ENCODE peak calls at places on chromosomes 12 and 14, in four cellular contexts. I is neuronal stem cell, R is IMR-90, S is mesenchymal stem cell. X is an unnamed sample.

GRCh38 chr12:89351489-89352241 is 636 bp downstream of the DUSP6 start:
- DNase-seq in I (no peak), R (peak), S (no peak), X (no peak)

GRCh38 chr12:132593938-132594358 is 16.4 kb downstream of the LRCOL1 start:
- DNase-seq in I (peak), R (peak), S (peak), X (no peak)

GRCh38 chr14:55092326-55092725 is 36.7 kb upstream of the LGALS3 start:
- DNase-seq in I (no peak), R (no peak), S (no peak), X (no peak)

GRCh38 chr12:95626854-95627253 is 75.6 kb upstream of the USP44 start:
- DNase-seq in I (no peak), R (no peak), S (no peak), X (no peak)

GRCh38 chr12:126424696-126425095 is 1359.5 kb downstream of the AACS start:
- DNase-seq in I (no peak), R (no peak), S (no peak), X (no peak)

GRCh38 chr14:34113051-34113511 is 162.2 kb upstream of the EGLN3 start:
- DNase-seq in I (no peak), R (peak), S (peak), X (no peak)

GRCh38 chr14:69985456-69985855 is 106.2 kb downstream of the SMOC1 start:
- DNase-seq in I (no peak), R (peak), S (peak), X (no peak)

GRCh38 chr14:63388766-63389431 is 70.2 kb upstream of the GPHB5 start:
- DNase-seq in I (peak), R (peak), S (peak), X (peak)

GRCh38 chr12:45483571-45483970 is 245.9 kb upstream of the ARID2 start:
- DNase-seq in I (no peak), R (peak), S (no peak), X (no peak)

GRCh38 chr14:75016815-75017214 is 14.1 kb downstream of the EIF2B2 start:
- DNase-seq in I (no peak), R (no peak), S (no peak), X (no peak)

DNA sequence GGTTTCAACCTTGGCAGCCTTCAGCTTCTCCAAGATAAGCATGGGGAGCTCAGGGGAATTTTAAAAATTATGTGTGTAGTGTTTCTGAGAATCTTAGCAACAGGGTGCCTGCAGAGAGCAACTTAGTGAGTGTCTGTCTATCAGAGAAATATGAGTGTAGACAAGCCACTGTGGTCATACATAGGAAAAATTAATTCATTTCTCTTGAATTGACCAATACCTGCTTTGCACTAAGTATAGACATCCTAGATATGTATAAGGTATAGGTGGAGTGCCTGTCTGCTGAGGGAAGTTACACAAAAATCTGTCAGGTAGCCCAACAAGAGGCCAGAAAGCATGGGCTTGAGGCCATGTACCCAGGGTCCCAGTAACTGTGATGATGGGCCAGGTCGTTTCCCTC is 20.7 kb downstream of the HELB start:
- DNase-seq in I (no peak), R (no peak), S (no peak), X (no peak)
- H4K91ac ChIP-seq in I (no peak), R (no peak), S (no peak), X (no peak)

GRCh38 chr12:66129934-66130266 is 650 bp downstream of the LLPH start:
- DNase-seq in I (no peak), R (no peak), S (peak), X (no peak)

GRCh38 chr12:66132408-66132807 is 1.9 kb upstream of the LLPH start:
- DNase-seq in I (no peak), R (peak), S (peak), X (no peak)

GRCh38 chr12:66127695-66128094 is 2.9 kb downstream of the LLPH start:
- DNase-seq in I (no peak), R (peak), S (peak), X (no peak)

GRCh38 chr12:66131067-66131688 is 628 bp upstream of the LLPH start:
- DNase-seq in I (no peak), R (no peak), S (no peak), X (no peak)

DNA sequence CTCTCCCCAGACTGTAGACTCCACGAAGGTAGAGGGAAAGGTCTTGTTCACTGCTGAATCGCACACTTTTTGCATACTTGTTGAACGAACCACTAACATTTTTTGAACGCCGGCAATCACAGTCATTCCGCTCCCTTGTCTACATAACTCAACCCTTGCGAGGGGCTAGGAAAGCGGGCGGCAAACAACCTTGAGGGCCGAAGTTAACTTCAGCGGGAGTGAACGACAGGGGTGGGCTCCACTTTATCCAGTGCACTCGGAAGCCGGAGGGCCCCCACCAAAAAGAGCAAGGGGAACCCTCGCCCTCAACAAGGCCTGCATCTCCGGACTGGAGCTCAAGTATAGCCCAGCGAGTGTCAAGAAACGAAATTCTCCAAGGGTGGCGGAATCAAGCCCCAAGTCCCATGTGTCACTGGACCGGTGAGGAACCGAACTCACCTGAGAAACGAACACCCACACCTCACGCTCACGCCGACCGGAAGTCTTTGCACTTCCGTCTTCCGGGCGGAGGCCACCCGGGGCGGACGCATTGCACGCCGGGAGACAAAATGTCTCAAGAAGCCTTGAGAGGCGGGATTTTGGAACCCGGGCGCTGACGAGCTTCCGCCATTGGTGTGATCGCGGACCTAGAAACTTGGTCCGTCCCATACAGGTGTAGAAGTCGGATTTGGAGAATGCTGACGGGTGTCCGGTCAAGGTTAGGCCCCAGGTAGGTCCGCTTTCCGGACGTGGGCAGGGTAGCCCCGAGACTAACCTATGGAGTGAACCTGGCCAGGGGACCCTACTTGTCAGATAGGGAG is at the start of gene LLPH:
- DNase-seq in I (peak), R (peak), S (peak), X (peak)
- H4K91ac ChIP-seq in I (no peak), R (peak), S (peak), X (peak)

DNA sequence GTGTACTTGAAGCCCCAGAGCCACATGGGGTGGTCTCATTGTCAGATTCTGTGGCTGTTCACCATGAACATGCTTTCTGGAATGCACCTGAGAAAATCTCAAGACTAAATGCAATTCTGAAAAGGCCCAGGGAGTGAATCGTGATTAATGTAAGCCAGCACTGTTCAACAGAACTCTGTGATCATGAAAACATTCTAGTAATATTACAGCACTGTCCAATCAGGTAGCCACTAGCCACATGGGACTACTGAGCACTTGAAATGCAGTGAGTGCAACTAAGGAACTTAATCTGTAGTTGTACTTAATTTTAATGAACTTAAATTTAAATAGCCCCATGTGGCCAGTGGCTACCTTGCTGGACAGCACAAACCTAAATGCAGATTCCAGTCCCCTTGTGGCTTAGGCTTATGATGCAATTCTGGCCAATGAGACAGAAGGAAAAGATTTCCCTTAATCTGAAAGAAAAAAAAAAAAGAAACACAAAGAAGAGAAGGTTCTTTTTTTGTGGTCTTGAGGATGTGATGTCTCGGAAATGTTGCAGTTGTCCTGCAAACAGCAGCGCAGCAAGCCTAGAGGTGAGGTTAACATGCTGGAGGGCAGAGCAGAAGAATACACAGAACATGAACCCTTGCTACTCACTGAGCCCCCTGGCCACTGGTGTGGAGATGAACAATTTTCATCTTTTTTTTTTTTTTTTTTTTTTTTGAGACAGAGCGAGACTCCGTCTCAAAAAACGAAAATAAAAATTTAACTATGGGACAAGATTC is 48.2 kb downstream of the SPPL3 start:
- DNase-seq in I (no peak), R (no peak), S (no peak), X (no peak)
- H4K91ac ChIP-seq in I (no peak), R (no peak), S (no peak), X (no peak)

DNA sequence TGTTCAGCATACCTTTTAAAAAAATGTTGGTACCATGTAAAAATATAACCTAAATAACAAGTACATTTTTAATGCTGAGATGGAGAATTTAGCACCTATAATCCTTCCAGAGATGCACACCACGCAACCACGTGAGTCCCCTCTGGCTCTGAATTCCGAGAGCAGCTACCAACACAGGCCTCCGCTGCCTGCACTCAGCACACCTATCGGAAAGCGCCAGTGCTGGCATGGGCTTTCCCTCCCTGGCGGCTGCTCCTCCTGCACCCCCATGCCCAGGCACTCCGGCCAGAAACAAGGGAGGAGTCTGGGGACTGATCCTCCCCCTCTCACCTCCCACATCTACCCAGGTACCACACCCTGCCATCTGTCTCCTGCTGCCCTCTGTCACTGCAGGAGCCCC is 47.0 kb downstream of the ITPK1 start:
- DNase-seq in I (no peak), R (no peak), S (no peak), X (no peak)
- H4K91ac ChIP-seq in I (no peak), R (no peak), S (no peak), X (no peak)

GRCh38 chr12:107645630-107646333 is 39.8 kb upstream of the PWP1 start:
- DNase-seq in I (peak), R (no peak), S (no peak), X (no peak)
- H4K91ac ChIP-seq in I (no peak), R (no peak), S (no peak), X (peak)